ENCODE peak calls at places on chromosome 15, in seven cellular contexts. One of them, this sample, is unnamed.

GRCh38 chr15:85555875-85556617 is 175.6 kb downstream of the AKAP13 start:
- DNase-seq in breast epithelium: no peak
- DNase-seq in ecto neural progenitor cell: no peak
- DNase-seq in amniotic stem cell: no peak
- DNase-seq in cardiac septum: no peak
- DNase-seq in H7: no peak
- DNase-seq in activated naive CD8-positive, alpha-beta T cell treated with anti-CD3 and anti-CD28 coated beads, Interleukin-2, amount 10 ng/mL, durations not matched to agents 7 days and 5 days: no peak
- DNase-seq in this sample: no peak

GRCh38 chr15:72237286-72238224 is 6.6 kb upstream of the PKM start:
- DNase-seq in ecto neural progenitor cell: no peak
- DNase-seq in activated naive CD8-positive, alpha-beta T cell treated with anti-CD3 and anti-CD28 coated beads, Interleukin-2, amount 10 ng/mL, durations not matched to agents 7 days and 5 days: peak; percentile 55
- DNase-seq in amniotic stem cell: peak; percentile 92
- DNase-seq in H7: peak; percentile 52
- DNase-seq in breast epithelium: peak; percentile 71
- DNase-seq in cardiac septum: peak; percentile 83
- DNase-seq in this sample: no peak

GRCh38 chr15:50024183-50024795 is 94.7 kb downstream of the ATP8B4 start:
- DNase-seq in activated naive CD8-positive, alpha-beta T cell treated with anti-CD3 and anti-CD28 coated beads, Interleukin-2, amount 10 ng/mL, durations not matched to agents 7 days and 5 days: no peak
- DNase-seq in ecto neural progenitor cell: no peak
- DNase-seq in amniotic stem cell: no peak
- DNase-seq in breast epithelium: no peak
- DNase-seq in cardiac septum: no peak
- DNase-seq in H7: no peak
- DNase-seq in this sample: no peak

GRCh38 chr15:28178290-28178689 is 79.2 kb upstream of the OCA2 start:
- DNase-seq in amniotic stem cell: no peak
- DNase-seq in activated naive CD8-positive, alpha-beta T cell treated with anti-CD3 and anti-CD28 coated beads, Interleukin-2, amount 10 ng/mL, durations not matched to agents 7 days and 5 days: no peak
- DNase-seq in ecto neural progenitor cell: no peak
- DNase-seq in cardiac septum: no peak
- DNase-seq in breast epithelium: no peak
- DNase-seq in H7: no peak
- DNase-seq in this sample: no peak

GRCh38 chr15:88454231-88454630 is 13.0 kb downstream of the MRPL46 start:
- DNase-seq in breast epithelium: no peak
- DNase-seq in H7: no peak
- DNase-seq in cardiac septum: no peak
- DNase-seq in activated naive CD8-positive, alpha-beta T cell treated with anti-CD3 and anti-CD28 coated beads, Interleukin-2, amount 10 ng/mL, durations not matched to agents 7 days and 5 days: no peak
- DNase-seq in amniotic stem cell: no peak
- DNase-seq in ecto neural progenitor cell: no peak
- DNase-seq in this sample: no peak

GRCh38 chr15:40793216-40793989 is 13.5 kb upstream of the ZFYVE19 start:
- DNase-seq in H7: no peak
- DNase-seq in cardiac septum: no peak
- DNase-seq in amniotic stem cell: peak; percentile 86
- DNase-seq in breast epithelium: no peak
- DNase-seq in activated naive CD8-positive, alpha-beta T cell treated with anti-CD3 and anti-CD28 coated beads, Interleukin-2, amount 10 ng/mL, durations not matched to agents 7 days and 5 days: no peak
- DNase-seq in ecto neural progenitor cell: no peak
- DNase-seq in this sample: no peak

GRCh38 chr15:81297147-81297572 is 26.8 kb downstream of the STARD5 start:
- DNase-seq in breast epithelium: no peak
- DNase-seq in amniotic stem cell: no peak
- DNase-seq in ecto neural progenitor cell: no peak
- DNase-seq in cardiac septum: no peak
- DNase-seq in activated naive CD8-positive, alpha-beta T cell treated with anti-CD3 and anti-CD28 coated beads, Interleukin-2, amount 10 ng/mL, durations not matched to agents 7 days and 5 days: no peak
- DNase-seq in H7: no peak
- DNase-seq in this sample: no peak

GRCh38 chr15:85748729-85749128 is 46.0 kb downstream of the KLHL25 start:
- DNase-seq in cardiac septum: no peak
- DNase-seq in amniotic stem cell: no peak
- DNase-seq in breast epithelium: peak; percentile 37
- DNase-seq in H7: peak; percentile 82
- DNase-seq in ecto neural progenitor cell: peak; percentile 45
- DNase-seq in activated naive CD8-positive, alpha-beta T cell treated with anti-CD3 and anti-CD28 coated beads, Interleukin-2, amount 10 ng/mL, durations not matched to agents 7 days and 5 days: peak; percentile 24
- DNase-seq in this sample: no peak

GRCh38 chr15:68821190-68821897 is 649 bp upstream of the ANP32A start:
- DNase-seq in amniotic stem cell: no peak
- DNase-seq in breast epithelium: no peak
- DNase-seq in cardiac septum: no peak
- DNase-seq in ecto neural progenitor cell: no peak
- DNase-seq in H7: no peak
- DNase-seq in activated naive CD8-positive, alpha-beta T cell treated with anti-CD3 and anti-CD28 coated beads, Interleukin-2, amount 10 ng/mL, durations not matched to agents 7 days and 5 days: no peak
- DNase-seq in this sample: no peak

GRCh38 chr15:100191161-100191560 is 150.6 kb downstream of the ADAMTS17 start:
- DNase-seq in ecto neural progenitor cell: no peak
- DNase-seq in activated naive CD8-positive, alpha-beta T cell treated with anti-CD3 and anti-CD28 coated beads, Interleukin-2, amount 10 ng/mL, durations not matched to agents 7 days and 5 days: no peak
- DNase-seq in amniotic stem cell: no peak
- DNase-seq in H7: no peak
- DNase-seq in breast epithelium: no peak
- DNase-seq in cardiac septum: no peak
- DNase-seq in this sample: no peak

GRCh38 chr15:48722764-48723661 is 77.5 kb upstream of the FBN1 start:
- DNase-seq in breast epithelium: no peak
- DNase-seq in H7: no peak
- DNase-seq in amniotic stem cell: peak; percentile 37
- DNase-seq in activated naive CD8-positive, alpha-beta T cell treated with anti-CD3 and anti-CD28 coated beads, Interleukin-2, amount 10 ng/mL, durations not matched to agents 7 days and 5 days: no peak
- DNase-seq in cardiac septum: no peak
- DNase-seq in ecto neural progenitor cell: no peak
- DNase-seq in this sample: no peak

GRCh38 chr15:32029409-32029861 is 880 bp upstream of the CHRNA7 start:
- DNase-seq in amniotic stem cell: no peak
- DNase-seq in cardiac septum: no peak
- DNase-seq in ecto neural progenitor cell: peak; percentile 73
- DNase-seq in activated naive CD8-positive, alpha-beta T cell treated with anti-CD3 and anti-CD28 coated beads, Interleukin-2, amount 10 ng/mL, durations not matched to agents 7 days and 5 days: no peak
- DNase-seq in H7: peak; percentile 68
- DNase-seq in breast epithelium: no peak
- DNase-seq in this sample: no peak

GRCh38 chr15:63348392-63348791 is 33.3 kb downstream of the CA12 start:
- DNase-seq in breast epithelium: peak; percentile 79
- DNase-seq in amniotic stem cell: peak; percentile 56
- DNase-seq in ecto neural progenitor cell: no peak
- DNase-seq in activated naive CD8-positive, alpha-beta T cell treated with anti-CD3 and anti-CD28 coated beads, Interleukin-2, amount 10 ng/mL, durations not matched to agents 7 days and 5 days: no peak
- DNase-seq in cardiac septum: no peak
- DNase-seq in H7: no peak
- DNase-seq in this sample: peak; percentile 64

GRCh38 chr15:101651753-101652097 is 456 bp downstream of the TM2D3 start:
- DNase-seq in breast epithelium: no peak
- DNase-seq in activated naive CD8-positive, alpha-beta T cell treated with anti-CD3 and anti-CD28 coated beads, Interleukin-2, amount 10 ng/mL, durations not matched to agents 7 days and 5 days: no peak
- DNase-seq in amniotic stem cell: no peak
- DNase-seq in H7: no peak
- DNase-seq in cardiac septum: peak; percentile 81
- DNase-seq in ecto neural progenitor cell: no peak
- DNase-seq in this sample: no peak

This sample was measured in left ventricle myocardium inferior.